ENCODE peak calls at places on chromosomes 3 and 15, in ten cellular contexts. I is mesothelial cell of epicardium; K is choroid plexus epithelial cell; O is cardiac fibroblast; D is NCI-H774; J is fibroblast of gingiva; B is nephron progenitor cell; C is Right ventricle myocardium superior; M is hepatic stellate cell; P is activated effector memory CD4-positive, alpha-beta T cell treated with Interleukin-2 at 50 U/mL for 16 hours. Z is an unnamed sample.

GRCh38 chr3:197600796-197601565 is 45.2 kb upstream of the BDH1 start:
- DNase-seq in B (no peak), K (peak; percentile 31), J (peak; percentile 21), O (no peak), I (no peak), P (no peak), D (no peak), C (no peak), M (peak; percentile 60), Z (no peak)

GRCh38 chr3:54374214-54374855 is 252.0 kb downstream of the CACNA2D3 start:
- DNase-seq in D (peak; percentile 7), K (no peak), C (no peak), P (no peak), I (no peak), O (peak; percentile 23), B (peak; percentile 25), J (no peak), M (no peak), Z (no peak)

GRCh38 chr3:24387000-24387399 is 107.7 kb downstream of the THRB start:
- DNase-seq in K (peak; percentile 39), I (no peak), P (no peak), J (peak; percentile 40), D (no peak), O (no peak), B (no peak), M (no peak), C (no peak), Z (peak; percentile 11)

GRCh38 chr15:60477991-60478632 is 830 bp downstream of the ICE2 start:
- DNase-seq in D (no peak), C (no peak), O (peak; percentile 47), B (no peak), P (no peak), M (peak; percentile 12), K (peak; percentile 44), J (peak; percentile 34), I (no peak), Z (peak; percentile 34)

GRCh38 chr3:123287962-123288302 is 86.2 kb downstream of the SEC22A start:
- DNase-seq in I (no peak), D (no peak), C (no peak), M (no peak), P (no peak), O (no peak), B (no peak), J (no peak), K (no peak), Z (no peak)

GRCh38 chr3:44954962-44955361 is 21.0 kb downstream of the ZDHHC3 start:
- DNase-seq in C (no peak), D (no peak), I (no peak), B (no peak), P (no peak), M (peak; percentile 24), O (peak; percentile 49), J (peak; percentile 34), K (peak; percentile 57), Z (peak; percentile 7)

GRCh38 chr3:67875858-67876257 is 221.4 kb upstream of the SUCLG2 start:
- DNase-seq in P (no peak), B (no peak), I (no peak), D (no peak), J (no peak), C (no peak), K (no peak), O (no peak), M (no peak), Z (no peak)

GRCh38 chr3:61625429-61625828 is 64.1 kb downstream of the PTPRG start:
- DNase-seq in I (no peak), J (no peak), C (no peak), D (no peak), M (no peak), K (no peak), B (no peak), O (no peak), P (no peak), Z (no peak)

GRCh38 chr15:68528891-68529290 is 49.9 kb upstream of the CORO2B start:
- DNase-seq in P (no peak), B (no peak), M (no peak), O (peak; percentile 80), J (no peak), K (peak; percentile 64), I (no peak), D (no peak), C (no peak), Z (no peak)

GRCh38 chr3:178393833-178394232 is 142.4 kb upstream of the KCNMB2 start:
- DNase-seq in B (no peak), I (no peak), M (peak; percentile 41), P (no peak), O (peak; percentile 82), C (no peak), D (no peak), J (peak; percentile 82), K (peak; percentile 87), Z (peak; percentile 89)

GRCh38 chr3:188901126-188901525 is 270.6 kb upstream of the TPRG1 start:
- DNase-seq in I (no peak), P (no peak), B (no peak), O (peak; percentile 51), K (peak; percentile 39), M (no peak), J (peak; percentile 7), C (no peak), D (no peak), Z (peak; percentile 38)

GRCh38 chr3:169232863-169233262 is 430.6 kb downstream of the MECOM start:
- DNase-seq in O (peak; percentile 78), P (no peak), B (no peak), K (peak; percentile 54), M (no peak), I (no peak), J (peak; percentile 8), C (no peak), D (no peak), Z (peak; percentile 27)

GRCh38 chr15:88985547-88986393 is 72.6 kb upstream of the MFGE8 start:
- DNase-seq in O (no peak), K (no peak), B (no peak), M (no peak), J (no peak), C (no peak), P (no peak), I (no peak), D (no peak), Z (no peak)

GRCh38 chr3:185371683-185372082 is 8.7 kb downstream of the MAP3K13 start:
- DNase-seq in I (no peak), C (no peak), M (no peak), J (no peak), B (no peak), D (no peak), O (no peak), P (no peak), K (no peak), Z (no peak)

GRCh38 chr15:51499379-51499976 is 123.1 kb downstream of the DMXL2 start:
- DNase-seq in P (no peak), B (no peak), M (peak; percentile 36), C (no peak), O (peak; percentile 57), J (peak; percentile 40), D (no peak), I (no peak), K (peak; percentile 74), Z (peak; percentile 39)

GRCh38 chr3:125051715-125052581 is 3.8 kb downstream of the HEG1 start:
- DNase-seq in M (peak; percentile 71), J (peak; percentile 73), O (peak; percentile 82), C (peak; percentile 78), B (peak; percentile 31), D (no peak), I (no peak), P (peak; percentile 54), K (peak; percentile 78), Z (peak; percentile 94)

GRCh38 chr3:117439812-117440211 is 730.2 kb downstream of the TUSC7 start:
- DNase-seq in I (no peak), K (peak; percentile 52), P (no peak), O (peak; percentile 21), B (no peak), D (peak; percentile 60), C (no peak), M (peak; percentile 2), J (peak; percentile 18), Z (peak; percentile 16)

GRCh38 chr3:183253961-183254815 is 1.1 kb downstream of the B3GNT5 start:
- DNase-seq in C (peak; percentile 67), P (no peak), J (peak; percentile 44), B (peak; percentile 64), M (no peak), D (peak; percentile 39), I (peak; percentile 42), K (no peak), O (peak; percentile 50), Z (no peak)

GRCh38 chr3:116444819-116445290 is 432 bp downstream of the LSAMP start:
- DNase-seq in C (no peak), M (no peak), J (no peak), P (no peak), D (no peak), O (no peak), K (no peak), I (no peak), B (peak; percentile 42), Z (no peak)

GRCh38 chr15:33138000-33138399 is 56.5 kb downstream of the FMN1 start:
- DNase-seq in J (no peak), D (no peak), M (no peak), P (no peak), C (no peak), K (peak; percentile 34), B (no peak), I (no peak), O (peak; percentile 8), Z (no peak)

GRCh38 chr15:66004618-66005262 is 135.4 kb downstream of the RAB11A start:
- DNase-seq in D (no peak), M (peak; percentile 57), I (no peak), J (no peak), P (no peak), O (peak; percentile 43), K (peak; percentile 44), C (no peak), B (peak; percentile 79), Z (peak; percentile 13)

GRCh38 chr3:64677961-64678716 is 9.7 kb downstream of the ADAMTS9 start:
- DNase-seq in K (no peak), I (no peak), B (no peak), M (no peak), J (no peak), O (no peak), C (no peak), D (no peak), P (no peak), Z (no peak)